ENCODE peak calls at places on chromosomes 16 and 17, in nine cellular contexts. X is activated naive CD8-positive, alpha-beta T cell treated with anti-CD3 and anti-CD28 coated beads, Interleukin-2, amount 50 U/mL, for 24 hours; F is heart right ventricle; J is NCI-H1436; S is T-helper 1 cell; G is fibroblast of lung; Q is CD8-positive, alpha-beta T cell; Z is MG63; L is stimulated activated naive CD4-positive, alpha-beta T cell. K is an unnamed sample.

GRCh38 chr17:1625507-1626080 is 3.0 kb downstream of the SLC43A2 start:
- DNase-seq in X (no peak), F (no peak), J (no peak), S (no peak), G (no peak), Q (no peak), Z (no peak), L (no peak), K (no peak)

GRCh38 chr16:1170076-1170418 is 17.1 kb downstream of the CACNA1H start:
- DNase-seq in X (no peak), F (no peak), J (no peak), S (no peak), G (no peak), Q (no peak), Z (no peak), L (no peak), K (no peak)

GRCh38 chr16:48546774-48547173 is 63.2 kb downstream of the N4BP1 start:
- DNase-seq in X (no peak), F (no peak), J (no peak), S (no peak), G (no peak), Q (no peak), Z (no peak), L (no peak), K (no peak)

GRCh38 chr16:89574681-89575246 is 794 bp upstream of the CPNE7 start:
- DNase-seq in X (peak), F (peak), J (peak), S (peak), G (peak), Q (no peak), Z (peak), L (no peak), K (peak)

GRCh38 chr17:63232565-63233310 is 213.4 kb downstream of the CYB561 start:
- DNase-seq in X (no peak), F (no peak), J (no peak), S (no peak), G (no peak), Q (no peak), Z (no peak), L (no peak), K (no peak)

GRCh38 chr17:51144266-51145022 is 8.9 kb upstream of the NME1 start:
- DNase-seq in X (no peak), F (no peak), J (peak), S (no peak), G (no peak), Q (no peak), Z (no peak), L (no peak), K (no peak)

GRCh38 chr17:45096141-45096540 is 35.0 kb downstream of the NMT1 start:
- DNase-seq in X (no peak), F (no peak), J (no peak), S (no peak), G (peak), Q (no peak), Z (no peak), L (no peak), K (peak)

GRCh38 chr17:4806770-4807533 is at the start of gene PLD2:
- DNase-seq in X (peak), F (peak), J (peak), S (peak), G (peak), Q (peak), Z (peak), L (peak), K (peak)

GRCh38 chr17:33874617-33875060 is 380.4 kb upstream of the CCL2 start:
- DNase-seq in X (no peak), F (no peak), J (no peak), S (no peak), G (no peak), Q (no peak), Z (no peak), L (no peak), K (no peak)

GRCh38 chr17:47872651-47873161 is 21.7 kb upstream of the SP6 start:
- DNase-seq in X (no peak), F (no peak), J (no peak), S (no peak), G (peak), Q (no peak), Z (no peak), L (no peak), K (no peak)

GRCh38 chr16:2979669-2980226 is 498 bp downstream of the PKMYT1 start:
- DNase-seq in X (peak), F (no peak), J (peak), S (no peak), G (no peak), Q (no peak), Z (peak), L (no peak), K (no peak)

GRCh38 chr17:70604854-70605253 is 435.5 kb downstream of the KCNJ2 start:
- DNase-seq in X (no peak), F (no peak), J (no peak), S (no peak), G (no peak), Q (no peak), Z (no peak), L (no peak), K (no peak)

GRCh38 chr16:16042076-16042475 is 92.7 kb downstream of the ABCC1 start:
- DNase-seq in X (no peak), F (peak), J (no peak), S (no peak), G (peak), Q (no peak), Z (peak), L (no peak), K (peak)

GRCh38 chr16:12119562-12119961 is 143.0 kb downstream of the SNX29 start:
- DNase-seq in X (no peak), F (no peak), J (no peak), S (no peak), G (peak), Q (no peak), Z (peak), L (no peak), K (no peak)

GRCh38 chr16:70651524-70651923 is 5.2 kb downstream of the IL34 start:
- DNase-seq in X (no peak), F (no peak), J (no peak), S (no peak), G (peak), Q (no peak), Z (no peak), L (no peak), K (no peak)

GRCh38 chr17:56185905-56186783 is 32.9 kb downstream of the ANKFN1 start:
- DNase-seq in X (no peak), F (no peak), J (no peak), S (no peak), G (peak), Q (no peak), Z (peak), L (no peak), K (peak)

GRCh38 chr17:19757536-19758180 is 9.6 kb upstream of the ALDH3A1 start:
- DNase-seq in X (no peak), F (no peak), J (no peak), S (no peak), G (no peak), Q (no peak), Z (no peak), L (no peak), K (no peak)

GRCh38 chr17:41500131-41500911 is 5.1 kb downstream of the KRT13 start:
- DNase-seq in X (no peak), F (no peak), J (no peak), S (no peak), G (peak), Q (no peak), Z (peak), L (no peak), K (peak)

GRCh38 chr17:9287301-9287700 is 266.0 kb downstream of the NTN1 start:
- DNase-seq in X (no peak), F (no peak), J (no peak), S (no peak), G (no peak), Q (no peak), Z (no peak), L (no peak), K (no peak)

GRCh38 chr16:30472328-30472942 is at the start of gene ITGAL:
- DNase-seq in X (peak), F (peak), J (no peak), S (peak), G (no peak), Q (peak), Z (no peak), L (peak), K (no peak)

GRCh38 chr16:35745191-35745590 is 2285.8 kb downstream of the TP53TG3F start:
- DNase-seq in X (no peak), F (no peak), J (no peak), S (no peak), G (no peak), Q (no peak), Z (no peak), L (no peak), K (no peak)

GRCh38 chr16:66095676-66096075 is 270.8 kb upstream of the CDH5 start:
- DNase-seq in X (no peak), F (no peak), J (no peak), S (no peak), G (no peak), Q (no peak), Z (no peak), L (no peak), K (no peak)

GRCh38 chr16:66740533-66740932 is 10.9 kb downstream of the DYNC1LI2 start:
- DNase-seq in X (no peak), F (no peak), J (no peak), S (no peak), G (peak), Q (no peak), Z (no peak), L (no peak), K (no peak)

GRCh38 chr16:35207059-35207999 is 1747.9 kb downstream of the TP53TG3F start:
- DNase-seq in X (no peak), F (no peak), J (peak), S (no peak), G (no peak), Q (no peak), Z (no peak), L (no peak), K (no peak)

K was measured in lung microvascular endothelial cell.